ENCODE peak calls at places on chromosomes 11 and 22, in four cellular contexts. U is fibroblast of mammary gland, W is iPS DF 6.9, D is PC-9. A is an unnamed sample.
A peak's percentile ranks its signal among the peaks of the same experiment; 100 is the strongest.

GRCh38 chr22:47193606-47194316 is 431.3 kb downstream of the TBC1D22A start:
- DNase-seq in U (no peak), W (no peak), D (no peak), A (no peak)

GRCh38 chr11:24585192-24585591 is 88.3 kb downstream of the LUZP2 start:
- DNase-seq in U (no peak), W (no peak), D (no peak), A (no peak)

GRCh38 chr11:125346565-125347260 is 149.4 kb downstream of the FEZ1 start:
- DNase-seq in U (no peak), W (no peak), D (no peak), A (no peak)

GRCh38 chr11:121586727-121587126 is 134.0 kb upstream of the SORL1-AS1 start:
- DNase-seq in U (no peak), W (no peak), D (no peak), A (no peak)

GRCh38 chr11:75667831-75668507 is 869 bp downstream of the MAP6 start:
- DNase-seq in U (peak; percentile 20), W (no peak), D (no peak), A (peak; percentile 8)

GRCh38 chr11:2794947-2795346 is 90.6 kb downstream of the CDKN1C start:
- DNase-seq in U (no peak), W (no peak), D (no peak), A (no peak)

GRCh38 chr11:91104237-91104636 is 881.4 kb upstream of the CHORDC1 start:
- DNase-seq in U (peak; percentile 44), W (no peak), D (peak; percentile 15), A (no peak)

GRCh38 chr22:36809351-36809750 is 7.5 kb downstream of the PVALB start:
- DNase-seq in U (no peak), W (no peak), D (no peak), A (no peak)

GRCh38 chr11:34629711-34630110 is 8.8 kb downstream of the EHF start:
- DNase-seq in U (no peak), W (no peak), D (no peak), A (no peak)

GRCh38 chr11:86486261-86487030 is 111.8 kb downstream of the CCDC81 start:
- DNase-seq in U (no peak), W (no peak), D (peak; percentile 37), A (no peak)

GRCh38 chr11:1390603-1391164 is 950 bp downstream of the BRSK2 start:
- DNase-seq in U (no peak), W (no peak), D (no peak), A (no peak)

GRCh38 chr22:42364641-42365336 is 67.4 kb downstream of the NFAM1 start:
- DNase-seq in U (peak; percentile 48), W (no peak), D (no peak), A (no peak)

GRCh38 chr11:6633422-6634408 is 14.5 kb upstream of the TPP1 start:
- DNase-seq in U (no peak), W (no peak), D (no peak), A (no peak)

GRCh38 chr11:77299528-77299993 is 1.9 kb downstream of the GDPD4 start:
- DNase-seq in U (peak; percentile 45), W (no peak), D (peak; percentile 77), A (no peak)

GRCh38 chr11:68551223-68551622 is 90.7 kb downstream of the PPP6R3 start:
- DNase-seq in U (no peak), W (no peak), D (no peak), A (no peak)

GRCh38 chr11:112352907-112353306 is 92.2 kb upstream of the PLET1 start:
- DNase-seq in U (peak; percentile 11), W (no peak), D (no peak), A (no peak)

GRCh38 chr11:13009476-13009920 is 382 bp downstream of the RASSF10 start:
- DNase-seq in U (no peak), W (peak; percentile 5), D (no peak), A (no peak)
- H3K4me3 ChIP-seq in U (no peak overlapping the region), W (peak overlapping the region; percentile 19), D (peak overlapping the region; percentile 55), A (no peak overlapping the region)

GRCh38 chr22:40436460-40437431 is 66.4 kb downstream of the SGSM3 start:
- DNase-seq in U (peak; percentile 71), W (peak; percentile 31), D (peak; percentile 34), A (peak; percentile 63)
- H3K4me3 ChIP-seq in U (no peak overlapping the region), W (no peak overlapping the region), D (no peak overlapping the region), A (no peak overlapping the region)

DNA sequence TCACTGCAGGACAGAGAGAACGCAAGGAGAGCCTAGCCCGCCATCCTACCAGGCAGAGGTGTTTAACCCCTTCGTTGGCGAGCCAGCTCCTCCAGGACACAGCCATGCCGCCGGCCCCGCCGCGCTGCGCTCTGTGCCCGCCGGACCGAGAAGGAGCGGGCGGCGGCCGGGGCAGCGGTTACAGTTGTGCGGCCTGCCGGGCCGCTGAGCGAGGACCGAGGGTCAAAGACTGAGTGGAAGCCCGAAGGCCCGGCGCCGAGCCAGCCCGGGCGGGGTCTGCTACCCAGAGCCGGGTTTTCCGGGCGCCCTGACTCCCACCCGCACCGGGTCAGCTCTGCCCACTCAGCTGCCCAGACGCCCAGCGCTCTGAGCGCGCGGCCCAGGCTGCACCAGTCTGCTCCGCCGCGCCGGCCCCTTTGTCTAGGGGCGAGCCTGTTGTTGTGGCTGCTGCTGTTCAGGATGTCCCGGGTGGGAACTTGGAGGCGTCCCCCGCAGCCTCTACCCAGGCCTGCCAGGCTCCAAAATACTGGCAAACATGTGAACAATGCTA is at the start of gene NOX4:
- DNase-seq in U (peak; percentile 31), W (no peak), D (no peak), A (no peak)
- H3K4me3 ChIP-seq in U (peak within 1 kb of the TSS; percentile 48), W (peak within 1 kb of the TSS; percentile 56), D (no peak within 1 kb of the TSS), A (no peak within 1 kb of the TSS)

DNA sequence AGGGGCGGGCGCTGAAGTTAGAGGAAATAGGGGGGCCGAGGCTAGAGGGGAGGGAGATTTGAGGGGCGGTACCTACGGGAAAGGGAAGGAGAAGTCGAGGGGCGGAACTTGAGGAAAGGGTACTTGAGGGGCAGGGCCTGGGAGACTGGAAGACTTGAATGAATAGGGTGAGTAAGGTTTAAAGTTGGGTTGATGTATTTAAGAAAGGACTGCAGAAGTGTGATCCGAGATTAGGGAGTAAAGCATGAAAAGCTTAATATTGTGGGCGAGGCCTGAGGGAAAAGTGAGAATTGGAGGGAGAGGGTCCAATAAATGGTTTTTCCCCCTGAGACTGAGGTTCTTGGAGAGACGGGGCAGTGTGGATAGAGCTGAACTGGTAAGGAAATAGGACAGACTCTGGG is 723 bp downstream of the HSCB start:
- DNase-seq in U (no peak), W (no peak), D (no peak), A (no peak)
- H3K4me3 ChIP-seq in U (peak overlapping the region; percentile 91), W (peak overlapping the region; percentile 77), D (peak overlapping the region; percentile 88), A (peak overlapping the region; percentile 98)

GRCh38 chr11:119263352-119263940 is 53.5 kb downstream of the MCAM start:
- DNase-seq in U (no peak), W (no peak), D (no peak), A (no peak)
- H3K4me3 ChIP-seq in U (no peak overlapping the region), W (no peak overlapping the region), D (no peak overlapping the region), A (peak overlapping the region; percentile 5)

GRCh38 chr11:102171101-102171500 is 60.9 kb downstream of the YAP1 start:
- DNase-seq in U (peak; percentile 74), W (no peak), D (no peak), A (no peak)
- H3K4me3 ChIP-seq in U (no peak overlapping the region), W (no peak overlapping the region), D (peak overlapping the region; percentile 19), A (no peak overlapping the region)

DNA sequence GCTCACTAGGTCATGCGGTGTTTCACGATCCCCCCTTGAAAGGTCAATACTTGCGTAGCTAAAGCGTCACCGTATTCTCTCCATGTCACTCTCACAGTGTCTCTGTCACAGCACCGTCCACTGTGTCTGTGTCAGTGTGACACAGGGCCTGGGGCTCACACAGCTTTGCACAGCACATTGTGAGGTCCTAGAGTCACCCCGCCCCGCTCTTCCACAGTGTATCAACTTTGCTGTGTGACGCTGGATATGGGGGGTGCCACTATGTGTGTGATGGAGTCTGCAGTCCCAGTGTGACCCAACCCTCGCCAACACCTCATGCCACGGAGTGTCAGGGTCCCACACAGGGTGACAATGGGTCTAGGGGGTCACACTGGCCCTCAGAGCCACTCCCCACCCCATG is 583 bp downstream of the P4HA3 start:
- DNase-seq in U (no peak), W (no peak), D (no peak), A (no peak)
- H3K4me3 ChIP-seq in U (peak overlapping the region; percentile 61), W (peak overlapping the region; percentile 20), D (no peak overlapping the region), A (no peak overlapping the region)